ENCODE peak calls at places on chromosomes 13 and 19, in nine cellular contexts. L is DND-41, O is adrenal gland, M is mucosa of descending colon, I is B cell, K is neural crest cell, A is progenitor cell of endocrine pancreas, Q is esophagus squamous epithelium, N is cardiac fibroblast. Z is an unnamed sample.

GRCh38 chr19:41563847-41564514 is 12.0 kb upstream of the CEACAM21 start:
- DNase-seq in L (no peak), O (no peak), M (no peak), I (peak), K (no peak), A (no peak), Q (no peak), N (no peak), Z (no peak)

GRCh38 chr13:77521595-77522367 is 13.7 kb upstream of the SCEL start:
- DNase-seq in L (no peak), O (no peak), M (no peak), I (no peak), K (no peak), A (no peak), Q (no peak), N (peak), Z (no peak)

GRCh38 chr13:29845440-29846056 is 4.9 kb downstream of the UBL3 start:
- DNase-seq in L (no peak), O (no peak), M (no peak), I (no peak), K (no peak), A (no peak), Q (no peak), N (peak), Z (no peak)

GRCh38 chr13:49220856-49221614 is 897 bp downstream of the MLNR start:
- DNase-seq in L (no peak), O (no peak), M (no peak), I (no peak), K (no peak), A (no peak), Q (no peak), N (peak), Z (peak)

GRCh38 chr19:33683881-33684549 is 62.3 kb downstream of the CHST8 start:
- DNase-seq in L (peak), O (peak), M (peak), I (no peak), K (peak), A (peak), Q (no peak), N (peak), Z (no peak)

GRCh38 chr19:39246951-39247669 is 1.5 kb downstream of the IFNL4 start:
- DNase-seq in L (no peak), O (no peak), M (peak), I (no peak), K (peak), A (no peak), Q (no peak), N (peak), Z (peak)

GRCh38 chr13:49214917-49215376 is 5.2 kb upstream of the MLNR start:
- DNase-seq in L (peak), O (peak), M (peak), I (peak), K (no peak), A (no peak), Q (no peak), N (peak), Z (peak)

GRCh38 chr19:43872547-43873336 is 45.6 kb downstream of the ZNF283 start:
- DNase-seq in L (no peak), O (no peak), M (no peak), I (no peak), K (no peak), A (no peak), Q (no peak), N (no peak), Z (no peak)

GRCh38 chr19:35107541-35107939 is 8.1 kb upstream of the FXYD3 start:
- DNase-seq in L (no peak), O (no peak), M (no peak), I (no peak), K (peak), A (no peak), Q (no peak), N (peak), Z (no peak)

GRCh38 chr13:99366075-99366987 is 59.1 kb upstream of the GPR183 start:
- DNase-seq in L (no peak), O (no peak), M (no peak), I (peak), K (no peak), A (no peak), Q (no peak), N (no peak), Z (peak)

GRCh38 chr13:96835591-96835990 is 158.7 kb downstream of the OXGR1 start:
- DNase-seq in L (no peak), O (no peak), M (no peak), I (no peak), K (no peak), A (no peak), Q (no peak), N (no peak), Z (no peak)

GRCh38 chr13:48908381-48909087 is 67.2 kb upstream of the FNDC3A start:
- DNase-seq in L (no peak), O (peak), M (no peak), I (no peak), K (no peak), A (no peak), Q (no peak), N (peak), Z (no peak)

GRCh38 chr19:48436586-48436985 is 9.2 kb upstream of the GRWD1 start:
- DNase-seq in L (no peak), O (no peak), M (no peak), I (no peak), K (no peak), A (no peak), Q (no peak), N (no peak), Z (no peak)

GRCh38 chr19:54570316-54570715 is 3.3 kb upstream of the LILRA2 start:
- DNase-seq in L (no peak), O (no peak), M (no peak), I (no peak), K (no peak), A (no peak), Q (no peak), N (no peak), Z (no peak)

GRCh38 chr19:35310331-35310730 is 18.4 kb downstream of the MAG start:
- DNase-seq in L (peak), O (no peak), M (no peak), I (no peak), K (no peak), A (no peak), Q (no peak), N (no peak), Z (no peak)

GRCh38 chr19:47315125-47315821 is 5.6 kb downstream of the C5AR1 start:
- DNase-seq in L (no peak), O (peak), M (no peak), I (no peak), K (no peak), A (no peak), Q (no peak), N (peak), Z (no peak)

GRCh38 chr13:75443356-75443958 is 38.5 kb downstream of the TBC1D4 start:
- DNase-seq in L (no peak), O (no peak), M (no peak), I (no peak), K (no peak), A (no peak), Q (no peak), N (no peak), Z (no peak)

GRCh38 chr19:11323601-11324078 is 15.8 kb downstream of the RAB3D start:
- DNase-seq in L (peak), O (no peak), M (no peak), I (no peak), K (no peak), A (no peak), Q (no peak), N (no peak), Z (no peak)

GRCh38 chr19:44891016-44891882 is at the start of gene TOMM40:
- DNase-seq in L (peak), O (peak), M (no peak), I (no peak), K (peak), A (peak), Q (peak), N (no peak), Z (peak)

GRCh38 chr13:81493144-81493543 is 1152.2 kb upstream of the SPRY2 start:
- DNase-seq in L (no peak), O (no peak), M (no peak), I (no peak), K (no peak), A (no peak), Q (no peak), N (no peak), Z (no peak)

GRCh38 chr13:98751397-98752110 is 918 bp downstream of the SLC15A1 start:
- DNase-seq in L (no peak), O (no peak), M (no peak), I (no peak), K (no peak), A (no peak), Q (no peak), N (peak), Z (no peak)

GRCh38 chr19:6731822-6732221 is 5.6 kb downstream of the GPR108 start:
- DNase-seq in L (no peak), O (no peak), M (peak), I (no peak), K (no peak), A (no peak), Q (no peak), N (no peak), Z (no peak)

GRCh38 chr13:52849727-52850395 is 1.4 kb upstream of the PCDH8 start:
- DNase-seq in L (no peak), O (no peak), M (no peak), I (no peak), K (no peak), A (no peak), Q (no peak), N (no peak), Z (no peak)

GRCh38 chr13:71611292-71611691 is 255.7 kb downstream of the DACH1 start:
- DNase-seq in L (no peak), O (no peak), M (no peak), I (no peak), K (no peak), A (no peak), Q (no peak), N (no peak), Z (no peak)

GRCh38 chr19:2274937-2275535 is 6.9 kb downstream of the PEAK3 start:
- DNase-seq in L (peak), O (peak), M (peak), I (peak), K (peak), A (no peak), Q (no peak), N (peak), Z (peak)

GRCh38 chr19:53985863-53986262 is 5.6 kb upstream of the CACNG6 start:
- DNase-seq in L (no peak), O (no peak), M (no peak), I (no peak), K (no peak), A (no peak), Q (no peak), N (no peak), Z (no peak)

GRCh38 chr13:24670927-24671326 is 9.3 kb upstream of the ATP12A start:
- DNase-seq in L (peak), O (no peak), M (no peak), I (no peak), K (no peak), A (no peak), Q (no peak), N (peak), Z (no peak)
- TF ChIP-seq CTCF in L (no peak), O (no peak), M (peak), I (no peak), K (no peak), A (peak), Q (no peak), N (no peak), Z (no peak)

DNA sequence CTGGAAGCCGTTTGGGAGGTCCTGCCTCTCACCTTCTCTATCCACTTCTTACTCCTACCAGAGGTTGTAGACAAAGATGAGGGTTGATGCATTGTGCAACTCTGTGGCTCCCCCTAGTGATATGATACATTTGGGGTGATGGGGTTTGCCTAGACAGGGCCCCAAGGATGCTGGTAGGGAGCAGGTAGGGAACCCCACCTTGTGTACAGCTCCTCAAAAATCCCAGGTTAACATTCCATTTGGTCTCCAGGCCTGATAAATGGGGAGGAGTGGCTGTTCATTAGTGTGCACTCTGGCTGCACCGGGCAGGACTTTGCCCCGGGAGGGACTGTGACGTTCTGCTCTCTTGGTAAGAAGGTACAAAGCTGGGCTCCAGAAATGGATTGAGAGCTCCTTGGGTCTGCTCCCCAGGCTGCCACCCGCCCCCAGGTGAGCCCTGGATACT is 19.2 kb downstream of the SIGLEC8 start:
- DNase-seq in L (no peak), O (no peak), M (peak), I (peak), K (no peak), A (no peak), Q (no peak), N (peak), Z (peak)
- TF ChIP-seq CTCF in L (peak), O (peak), M (no peak), I (peak), K (peak), A (peak), Q (peak), N (peak), Z (peak)

DNA sequence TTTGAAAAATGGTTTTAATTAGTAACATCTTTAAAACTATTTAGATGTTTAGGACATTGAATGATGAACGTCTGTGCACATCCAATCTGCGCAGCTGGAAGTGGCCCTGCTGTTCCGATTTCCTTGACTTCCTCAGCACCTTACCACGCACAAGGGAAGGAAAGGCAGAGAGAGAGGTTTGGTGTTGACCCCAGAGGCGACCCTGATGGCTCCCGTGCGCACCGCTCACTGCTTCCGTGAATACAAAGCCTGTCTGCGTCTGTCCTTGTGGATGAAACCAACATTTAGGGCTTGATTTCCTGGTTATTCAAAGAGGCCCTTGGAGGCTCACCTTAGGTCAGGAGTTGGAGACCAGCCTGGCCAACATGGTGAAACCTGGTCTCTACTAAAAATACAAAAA is 8.5 kb downstream of the MCF2L start:
- DNase-seq in L (no peak), O (no peak), M (no peak), I (no peak), K (no peak), A (no peak), Q (no peak), N (no peak), Z (no peak)
- TF ChIP-seq CTCF in L (no peak), O (no peak), M (no peak), I (no peak), K (no peak), A (no peak), Q (no peak), N (no peak), Z (no peak)

GRCh38 chr19:30312582-30313352 is 59.4 kb upstream of the ZNF536 start:
- DNase-seq in L (no peak), O (no peak), M (no peak), I (no peak), K (no peak), A (no peak), Q (no peak), N (no peak), Z (no peak)
- TF ChIP-seq CTCF in L (no peak), O (no peak), M (no peak), I (no peak), K (no peak), A (no peak), Q (no peak), N (no peak), Z (no peak)

GRCh38 chr13:42883771-42884170 is 102.4 kb downstream of the FAM216B start:
- DNase-seq in L (no peak), O (peak), M (no peak), I (no peak), K (no peak), A (no peak), Q (no peak), N (peak), Z (no peak)
- TF ChIP-seq CTCF in L (peak), O (peak), M (no peak), I (no peak), K (no peak), A (no peak), Q (no peak), N (peak), Z (no peak)

GRCh38 chr13:20149762-20150161 is 11.1 kb downstream of the GJA3 start:
- DNase-seq in L (no peak), O (no peak), M (no peak), I (no peak), K (no peak), A (no peak), Q (no peak), N (no peak), Z (no peak)
- TF ChIP-seq CTCF in L (no peak), O (no peak), M (no peak), I (no peak), K (no peak), A (no peak), Q (no peak), N (no peak), Z (no peak)

GRCh38 chr19:36488118-36488815 is 1.1 kb downstream of the ZNF566 start:
- DNase-seq in L (no peak), O (no peak), M (no peak), I (no peak), K (no peak), A (no peak), Q (no peak), N (no peak), Z (no peak)

GRCh38 chr19:36483653-36484052 is 5.7 kb downstream of the ZNF566 start:
- DNase-seq in L (no peak), O (no peak), M (no peak), I (no peak), K (no peak), A (no peak), Q (no peak), N (no peak), Z (no peak)

GRCh38 chr19:36488816-36489138 is 584 bp downstream of the ZNF566 start:
- DNase-seq in L (peak), O (peak), M (no peak), I (peak), K (no peak), A (no peak), Q (no peak), N (peak), Z (peak)

DNA sequence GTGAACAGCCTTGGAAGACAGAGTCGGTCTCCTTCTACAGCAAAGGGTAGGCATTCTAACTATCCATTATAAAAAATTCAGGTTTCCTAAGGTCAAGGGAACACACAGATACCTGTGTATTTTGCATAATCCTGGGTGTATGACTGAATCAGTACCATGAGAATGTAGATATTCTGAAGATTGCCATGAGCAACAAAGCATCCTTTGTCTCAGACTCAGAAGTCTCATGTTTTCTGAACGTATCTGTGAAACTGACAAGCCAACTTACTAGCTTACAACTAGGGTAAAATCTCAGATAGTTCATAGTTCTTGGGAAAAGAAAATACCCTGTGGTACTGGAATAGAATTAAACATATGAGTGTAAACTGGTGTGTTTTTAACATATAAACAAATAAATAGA is 6.5 kb downstream of the ZNF566 start:
- DNase-seq in L (no peak), O (no peak), M (no peak), I (no peak), K (no peak), A (no peak), Q (no peak), N (no peak), Z (no peak)
- TF ChIP-seq CTCF in L (no peak), O (no peak), M (no peak), I (no peak), K (no peak), A (no peak), Q (no peak), N (no peak), Z (no peak)

GRCh38 chr19:14433454-14434156 is 499 bp downstream of the PKN1 start:
- DNase-seq in L (peak), O (peak), M (peak), I (peak), K (no peak), A (no peak), Q (no peak), N (no peak), Z (peak)
- TF ChIP-seq CTCF in L (peak), O (peak), M (no peak), I (no peak), K (peak), A (peak), Q (no peak), N (no peak), Z (no peak)

Z was measured in GM13976.